ENCODE peak calls at places on chromosomes 6 and 20, in five cellular contexts. Z is HL-60; Y is stimulated activated naive CD4-positive, alpha-beta T cell treated with Interleukin-2 at 50 U/mL for 16 hours; B is transverse colon; D is GM23248. X is an unnamed sample.

GRCh38 chr6:150269130-150269856 is 99.5 kb upstream of the IYD start:
- DNase-seq in Z (no peak), Y (no peak), B (no peak), D (no peak), X (no peak)

GRCh38 chr6:94127716-94128115 is 708.4 kb upstream of the EPHA7 start:
- DNase-seq in Z (no peak), Y (no peak), B (no peak), D (no peak), X (no peak)

GRCh38 chr6:135904666-135905065 is 53.2 kb downstream of the PDE7B start:
- DNase-seq in Z (no peak), Y (no peak), B (no peak), D (peak), X (no peak)

GRCh38 chr20:61454053-61454452 is 202.0 kb downstream of the CDH4 start:
- DNase-seq in Z (no peak), Y (no peak), B (no peak), D (no peak), X (no peak)

GRCh38 chr6:44534291-44534690 is 146.8 kb downstream of the CDC5L start:
- DNase-seq in Z (no peak), Y (no peak), B (no peak), D (peak), X (no peak)

GRCh38 chr6:72769459-72770125 is 147.7 kb downstream of the KCNQ5 start:
- DNase-seq in Z (no peak), Y (no peak), B (no peak), D (no peak), X (no peak)

GRCh38 chr6:4401408-4402367 is 266.3 kb upstream of the ECI2 start:
- DNase-seq in Z (no peak), Y (no peak), B (no peak), D (peak), X (no peak)

GRCh38 chr6:37365791-37366190 is 12.0 kb downstream of the RNF8 start:
- DNase-seq in Z (no peak), Y (no peak), B (no peak), D (peak), X (no peak)

GRCh38 chr6:45608252-45608911 is 230.6 kb upstream of the SUPT3H start:
- DNase-seq in Z (no peak), Y (no peak), B (no peak), D (peak), X (no peak)

GRCh38 chr20:334578-334977 is 9.2 kb downstream of the SOX12 start:
- DNase-seq in Z (no peak), Y (no peak), B (no peak), D (no peak), X (no peak)

GRCh38 chr6:47700051-47700450 is 1.7 kb downstream of the ADGRF4 start:
- DNase-seq in Z (no peak), Y (no peak), B (no peak), D (peak), X (no peak)

GRCh38 chr6:108896111-108896661 is 48.0 kb downstream of the ARMC2 start:
- DNase-seq in Z (peak), Y (no peak), B (no peak), D (peak), X (no peak)

X was measured in B cell.